ENCODE peak calls at places on chromosomes 6 and 20, in seven cellular contexts. Z, Y, Q, P, W, B and D are unnamed samples.

GRCh38 chr6:82097676-82098075 is 149.9 kb downstream of the IBTK start:
- DNase-seq in B (no peak), W (no peak), Y (peak), Z (peak), P (no peak), Q (no peak), D (peak)

GRCh38 chr20:56257604-56258003 is 9.1 kb downstream of the MC3R start:
- DNase-seq in Z (no peak), Y (peak), P (no peak), B (no peak), Q (no peak), W (no peak), D (peak)

GRCh38 chr6:16828058-16828457 is 66.8 kb upstream of the ATXN1 start:
- DNase-seq in Q (no peak), P (no peak), W (no peak), B (no peak), Y (no peak), Z (no peak), D (no peak)

GRCh38 chr6:159693894-159694545 is 979 bp upstream of the SOD2 start:
- DNase-seq in Q (peak), Y (no peak), Z (no peak), P (no peak), W (no peak), B (no peak), D (peak)

GRCh38 chr20:60087563-60088105 is 129.4 kb downstream of the CDH26 start:
- DNase-seq in B (no peak), W (no peak), Y (no peak), P (peak), Z (no peak), Q (no peak), D (no peak)

GRCh38 chr6:132648828-132649227 is 10.2 kb downstream of the TAAR1 start:
- DNase-seq in Z (no peak), P (no peak), B (no peak), Q (no peak), Y (no peak), W (no peak), D (peak)

GRCh38 chr6:153435787-153436186 is 304.7 kb upstream of the RGS17 start:
- DNase-seq in Q (no peak), P (no peak), W (no peak), B (no peak), Z (no peak), Y (no peak), D (peak)

GRCh38 chr6:37149750-37150149 is 20.2 kb upstream of the PIM1 start:
- DNase-seq in P (no peak), Z (no peak), Y (no peak), B (no peak), W (no peak), Q (no peak), D (no peak)

GRCh38 chr6:36339156-36339555 is 2.5 kb upstream of the BNIP5 start:
- DNase-seq in W (no peak), P (no peak), B (no peak), Y (no peak), Z (no peak), Q (no peak), D (no peak)

GRCh38 chr20:44629542-44629941 is 22.0 kb downstream of the ADA start:
- DNase-seq in P (no peak), Z (no peak), W (no peak), Y (no peak), B (no peak), Q (no peak), D (no peak)

GRCh38 chr6:119587537-119587936 is 238.0 kb upstream of the MAN1A1 start:
- DNase-seq in Y (peak), P (no peak), Z (peak), W (no peak), Q (peak), B (peak), D (peak)

GRCh38 chr6:10413850-10414765 is 766 bp downstream of the TFAP2A start:
- DNase-seq in W (no peak), Q (no peak), Y (peak), B (no peak), Z (peak), P (no peak), D (peak)
- TF ChIP-seq EZH2 in W (no peak), Q (peak), Y (no peak), B (no peak), Z (no peak), P (no peak), D (no peak)

DNA sequence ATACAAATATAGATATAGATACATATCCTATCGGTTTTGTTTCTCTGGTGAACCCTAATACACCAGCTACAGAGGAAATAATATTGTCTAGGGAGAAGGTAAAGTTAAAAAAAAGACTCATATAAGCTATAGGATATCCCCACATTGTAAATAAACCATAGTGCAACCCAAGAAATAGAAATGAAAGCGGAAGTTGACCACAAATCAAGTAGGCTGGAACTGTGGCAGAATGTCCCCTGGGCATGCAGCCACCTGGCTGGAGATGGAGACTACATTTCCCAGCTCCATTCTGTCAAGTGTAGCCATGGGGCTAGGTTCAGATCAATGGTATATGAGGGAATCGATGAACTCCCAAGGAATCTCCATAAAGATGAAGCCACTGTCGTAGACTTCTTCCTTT is 70.1 kb upstream of the RPS6KA2 start:
- DNase-seq in P (no peak), B (no peak), Q (no peak), Z (no peak), W (no peak), Y (no peak), D (no peak)
- H3K4me3 ChIP-seq in P (no peak), B (no peak), Q (no peak), Z (no peak), W (no peak), Y (no peak), D (no peak)

DNA sequence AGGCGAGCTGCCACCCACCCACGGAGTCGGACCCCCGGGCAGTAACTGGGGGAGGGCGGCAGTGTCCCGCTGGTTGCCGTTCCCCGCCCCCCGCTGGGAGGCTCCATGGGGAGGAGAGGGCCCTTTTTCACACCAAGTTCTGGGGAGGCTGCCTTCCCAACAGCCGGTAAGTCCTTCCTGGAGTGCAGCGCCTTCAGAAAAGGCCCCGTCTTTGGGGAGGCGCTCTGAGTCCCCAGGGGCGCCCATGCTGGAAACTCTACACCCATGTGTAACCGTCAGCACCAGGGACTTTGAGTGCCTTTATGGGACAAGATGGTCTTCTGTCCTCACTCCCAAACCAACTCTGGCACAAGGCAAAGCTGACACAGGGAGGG is 435 bp upstream of the SOX18 start:
- DNase-seq in Q (no peak), W (no peak), Z (no peak), B (no peak), P (no peak), Y (no peak), D (no peak)
- TF ChIP-seq EZH2 in Q (peak), W (no peak), Z (peak), B (no peak), P (peak), Y (peak), D (no peak)

GRCh38 chr20:14335122-14335521 is 2.3 kb downstream of the FLRT3 start:
- DNase-seq in Z (no peak), P (no peak), Y (no peak), W (no peak), Q (no peak), B (no peak), D (no peak)

GRCh38 chr20:14333734-14334133 is 3.7 kb downstream of the FLRT3 start:
- DNase-seq in Q (no peak), W (no peak), Z (no peak), B (no peak), P (no peak), Y (no peak), D (no peak)

GRCh38 chr20:14336667-14337066 is 745 bp downstream of the FLRT3 start:
- DNase-seq in Y (peak), Q (peak), W (peak), P (peak), Z (no peak), B (no peak), D (peak)

GRCh38 chr20:14332796-14333345 is 4.5 kb downstream of the FLRT3 start:
- DNase-seq in Y (no peak), P (no peak), Z (no peak), W (no peak), B (no peak), Q (no peak), D (no peak)

DNA sequence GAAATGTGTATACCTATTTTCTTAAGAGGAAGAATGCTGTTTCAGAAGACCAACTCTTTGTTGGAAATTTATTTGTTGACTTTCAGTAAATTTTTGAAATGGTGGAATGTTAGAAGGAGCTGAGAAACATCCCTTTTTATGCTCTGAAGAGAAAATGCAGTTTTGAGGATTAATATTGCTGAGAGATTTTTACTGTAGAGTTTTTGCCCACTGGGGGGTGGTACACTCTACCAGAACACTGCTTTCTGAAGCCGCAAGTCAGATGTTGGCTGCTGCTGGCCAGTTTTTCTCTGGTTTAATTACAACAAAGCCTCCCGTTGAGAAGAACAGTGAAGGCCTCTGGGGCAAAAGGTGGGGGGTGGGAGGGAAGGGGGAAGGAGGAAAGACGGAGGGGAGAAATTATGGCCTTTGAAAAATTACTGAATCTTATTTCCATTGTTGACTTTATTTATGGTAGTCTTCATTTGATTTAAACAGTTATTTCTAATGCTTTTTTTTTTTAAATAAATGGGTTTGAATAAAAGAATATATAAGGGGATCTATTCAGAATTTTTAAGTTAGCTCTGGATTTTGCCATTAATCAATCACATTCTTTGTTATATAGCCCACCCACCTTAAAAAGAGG is 3.0 kb downstream of the FLRT3 start:
- DNase-seq in Q (peak), P (peak), Y (peak), W (peak), Z (no peak), B (no peak), D (peak)
- H3K4me3 ChIP-seq in Q (no peak), P (peak), Y (peak), W (no peak), Z (no peak), B (no peak), D (no peak)

GRCh38 chr20:20364747-20365558 is 3.0 kb upstream of the INSM1 start:
- DNase-seq in W (no peak), B (no peak), Z (no peak), P (no peak), Q (no peak), Y (no peak), D (no peak)
- TF ChIP-seq EZH2 in W (no peak), B (no peak), Z (no peak), P (peak), Q (peak), Y (no peak), D (no peak)

GRCh38 chr6:158041788-158042187 is 60.1 kb downstream of the SYNJ2 start:
- DNase-seq in W (no peak), Z (no peak), Q (no peak), P (no peak), B (no peak), Y (no peak), D (no peak)
- H3K4me3 ChIP-seq in W (no peak), Z (no peak), Q (no peak), P (no peak), B (peak), Y (no peak), D (no peak)

DNA sequence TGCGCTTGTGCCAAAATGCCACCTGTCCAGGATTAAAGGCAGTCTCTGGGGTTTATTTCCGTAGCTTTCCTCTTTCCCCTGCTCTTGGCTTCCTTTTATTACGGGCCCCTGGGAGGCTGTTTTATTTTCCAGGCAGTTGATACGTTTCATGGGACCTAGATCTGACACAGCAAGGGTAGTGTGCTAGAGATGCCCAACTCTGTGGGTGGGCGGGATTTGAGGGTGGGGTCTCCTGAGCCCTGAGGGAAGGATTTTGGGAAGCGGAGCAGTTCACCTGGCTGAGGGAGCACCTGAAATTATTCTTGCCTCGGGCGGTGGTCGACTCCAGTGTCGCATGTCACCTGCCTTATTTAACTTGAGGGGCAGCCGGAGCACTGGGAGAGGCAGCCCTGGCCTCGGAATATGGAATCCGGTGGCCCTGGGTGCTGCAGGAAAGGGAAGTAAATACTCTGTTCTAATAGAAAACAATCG is 9.6 kb upstream of the NKX2-2 start:
- DNase-seq in P (no peak), Y (no peak), B (no peak), W (no peak), Z (no peak), Q (no peak), D (no peak)
- TF ChIP-seq EZH2 in P (no peak), Y (no peak), B (no peak), W (no peak), Z (no peak), Q (no peak), D (no peak)

DNA sequence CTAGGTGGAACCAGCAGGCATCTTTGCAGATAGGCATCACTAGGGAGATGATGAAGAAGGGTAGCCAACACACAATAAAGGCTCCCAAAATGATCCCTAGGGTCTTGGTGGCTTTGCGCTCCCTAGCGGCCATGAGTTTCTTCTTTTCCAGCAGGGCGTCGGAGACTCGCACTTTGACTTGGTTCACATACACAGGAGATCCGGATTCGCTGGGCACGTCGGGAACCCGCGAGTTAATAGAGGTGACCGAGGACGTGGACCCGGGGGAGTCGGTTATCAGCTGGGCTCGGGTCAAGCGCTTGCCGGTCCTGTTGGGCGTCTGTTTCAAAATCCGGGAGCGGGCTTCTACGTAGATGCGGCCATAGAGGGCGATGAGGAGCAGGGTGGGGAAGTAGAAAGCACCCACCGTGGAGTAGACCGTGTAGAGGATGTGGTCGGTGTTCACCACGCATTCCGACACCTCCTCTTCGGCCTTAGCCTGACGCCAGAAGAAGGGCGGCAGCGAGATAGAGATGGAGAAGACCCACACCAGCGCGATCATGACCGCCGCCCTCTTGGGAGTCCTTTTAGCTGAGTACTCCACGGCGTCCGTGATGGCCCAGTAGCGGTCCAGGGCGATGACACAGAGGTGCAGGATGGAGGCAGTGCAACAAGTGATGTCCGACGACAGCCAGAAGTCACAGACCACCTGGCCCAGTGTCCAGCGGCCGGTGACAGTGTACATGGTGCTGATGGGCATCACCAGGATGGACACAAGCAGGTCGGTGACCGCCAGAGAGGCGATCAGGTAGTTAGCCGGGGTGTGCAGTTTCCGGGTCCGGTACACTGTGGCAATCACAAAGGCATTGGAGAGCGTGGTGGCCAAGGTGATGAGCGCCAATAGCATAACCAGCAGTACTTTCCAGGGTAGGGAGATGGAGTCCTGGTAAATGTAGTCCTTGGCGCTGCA is 658 bp downstream of the HTR1B start:
- DNase-seq in P (no peak), B (no peak), Q (peak), Z (no peak), W (no peak), Y (no peak), D (no peak)
- H3K4me3 ChIP-seq in P (peak), B (no peak), Q (peak), Z (no peak), W (no peak), Y (peak), D (no peak)